ENCODE peak calls at places on chromosomes 5 and 9, in six cellular contexts. S is astrocyte of the spinal cord, I is lower lobe of right lung, E is breast epithelium, Q is heart right ventricle, Y is esophagus squamous epithelium. A is an unnamed sample.

GRCh38 chr5:79590395-79590999 is 21.7 kb upstream of the TENT2 start:
- DNase-seq in S (no peak), I (no peak), E (no peak), Q (no peak), Y (no peak), A (no peak)

GRCh38 chr9:87499455-87500015 is 1.9 kb downstream of the DAPK1 start:
- DNase-seq in S (no peak), I (no peak), E (no peak), Q (no peak), Y (no peak), A (no peak)

GRCh38 chr5:138819065-138819464 is 56.1 kb downstream of the LRRTM2 start:
- DNase-seq in S (no peak), I (no peak), E (no peak), Q (no peak), Y (no peak), A (no peak)

GRCh38 chr9:127035423-127035822 is 87.0 kb downstream of the ANGPTL2 start:
- DNase-seq in S (no peak), I (no peak), E (no peak), Q (peak; percentile 62), Y (no peak), A (no peak)

GRCh38 chr5:173781826-173782670 is 106.1 kb upstream of the CPEB4 start:
- DNase-seq in S (peak; percentile 91), I (peak; percentile 83), E (peak; percentile 71), Q (peak; percentile 73), Y (peak; percentile 32), A (no peak)

GRCh38 chr9:129307227-129307970 is 129.3 kb upstream of the IER5L start:
- DNase-seq in S (no peak), I (peak; percentile 4), E (no peak), Q (no peak), Y (no peak), A (no peak)

GRCh38 chr9:16509946-16510504 is 360.4 kb downstream of the BNC2 start:
- DNase-seq in S (peak; percentile 86), I (no peak), E (no peak), Q (no peak), Y (no peak), A (no peak)

GRCh38 chr9:21455320-21455719 is 15.1 kb downstream of the IFNA1 start:
- DNase-seq in S (peak; percentile 30), I (no peak), E (no peak), Q (no peak), Y (no peak), A (peak; percentile 0)

GRCh38 chr9:4829956-4830355 is 37.2 kb downstream of the RCL1 start:
- DNase-seq in S (peak; percentile 55), I (no peak), E (no peak), Q (no peak), Y (no peak), A (no peak)

GRCh38 chr9:94759937-94760336 is 33.4 kb downstream of the AOPEP start:
- DNase-seq in S (no peak), I (no peak), E (no peak), Q (no peak), Y (no peak), A (no peak)

GRCh38 chr5:374631-375335 is 53.3 kb downstream of the AHRR start:
- DNase-seq in S (no peak), I (no peak), E (no peak), Q (peak; percentile 2), Y (no peak), A (no peak)

GRCh38 chr5:1733369-1733768 is 66.3 kb downstream of the MRPL36 start:
- DNase-seq in S (no peak), I (no peak), E (no peak), Q (no peak), Y (no peak), A (no peak)

GRCh38 chr5:109907751-109908150 is 218.0 kb downstream of the MAN2A1 start:
- DNase-seq in S (peak; percentile 64), I (no peak), E (no peak), Q (no peak), Y (no peak), A (peak; percentile 35)

GRCh38 chr5:139132515-139132914 is 65.7 kb downstream of the SIL1 start:
- DNase-seq in S (no peak), I (no peak), E (no peak), Q (no peak), Y (no peak), A (no peak)

GRCh38 chr9:84950879-84951811 is 281.6 kb downstream of the NTRK2 start:
- DNase-seq in S (no peak), I (no peak), E (no peak), Q (no peak), Y (no peak), A (no peak)

GRCh38 chr9:133770076-133770777 is 32.1 kb upstream of the SARDH start:
- DNase-seq in S (no peak), I (peak; percentile 44), E (peak; percentile 27), Q (peak; percentile 3), Y (no peak), A (no peak)

GRCh38 chr9:87714819-87715218 is 11.1 kb upstream of the CTSL start:
- DNase-seq in S (peak; percentile 73), I (no peak), E (no peak), Q (peak; percentile 20), Y (no peak), A (no peak)

GRCh38 chr5:96157077-96157780 is 195.6 kb upstream of the ELL2 start:
- DNase-seq in S (no peak), I (no peak), E (no peak), Q (no peak), Y (no peak), A (no peak)

GRCh38 chr5:143331956-143332355 is 71.5 kb downstream of the NR3C1 start:
- DNase-seq in S (no peak), I (no peak), E (no peak), Q (no peak), Y (no peak), A (no peak)

GRCh38 chr5:39452846-39453245 is 28.1 kb upstream of the DAB2 start:
- DNase-seq in S (peak; percentile 56), I (no peak), E (no peak), Q (no peak), Y (no peak), A (peak; percentile 50)

GRCh38 chr9:36762958-36763357 is 190.3 kb downstream of the MELK start:
- DNase-seq in S (no peak), I (no peak), E (no peak), Q (no peak), Y (no peak), A (no peak)

GRCh38 chr9:114685951-114686350 is 4.0 kb upstream of the TEX48 start:
- DNase-seq in S (no peak), I (no peak), E (no peak), Q (no peak), Y (no peak), A (no peak)

GRCh38 chr5:149939572-149939971 is 5.0 kb downstream of the PDE6A start:
- DNase-seq in S (no peak), I (no peak), E (no peak), Q (no peak), Y (no peak), A (peak; percentile 70)

GRCh38 chr9:5949103-5949699 is 58.5 kb downstream of the MLANA start:
- DNase-seq in S (no peak), I (no peak), E (no peak), Q (no peak), Y (no peak), A (no peak)

GRCh38 chr5:167051369-167051768 is 1240.1 kb upstream of the WWC1 start:
- DNase-seq in S (no peak), I (no peak), E (no peak), Q (no peak), Y (no peak), A (no peak)

GRCh38 chr9:128940946-128941755 is 6.3 kb downstream of the DOLK start:
- DNase-seq in S (no peak), I (peak; percentile 4), E (no peak), Q (no peak), Y (no peak), A (no peak)

DNA sequence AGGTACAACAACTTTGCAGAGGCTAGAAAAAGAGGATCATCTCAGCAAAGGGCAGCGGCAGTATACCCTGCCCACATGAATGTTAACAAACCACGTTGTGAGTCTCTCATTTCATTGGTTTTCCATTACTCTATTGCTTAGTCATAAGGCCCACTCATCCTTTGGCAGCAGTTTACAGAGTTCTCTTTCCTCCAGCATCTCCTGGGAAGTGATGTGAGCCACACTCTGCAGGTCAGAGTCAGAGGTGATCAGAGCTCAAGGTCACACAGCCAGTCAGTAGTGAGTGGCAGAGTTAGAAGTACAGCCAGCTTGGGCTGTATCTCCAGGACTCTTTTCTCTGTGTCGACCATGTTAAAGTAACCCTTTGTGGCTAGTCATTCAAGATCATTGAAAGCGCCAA is 599.6 kb upstream of the GRAMD2B start:
- DNase-seq in S (peak; percentile 55), I (no peak), E (no peak), Q (no peak), Y (no peak), A (no peak)
- H3K4me3 ChIP-seq in S (no peak overlapping the region), I (no peak overlapping the region), E (no peak overlapping the region), Q (no peak overlapping the region), Y (no peak overlapping the region), A (no peak overlapping the region)

GRCh38 chr5:140868721-140869554 is at the start of gene PCDHA11:
- DNase-seq in S (no peak), I (no peak), E (no peak), Q (no peak), Y (no peak), A (no peak)
- TF ChIP-seq CTCF in S (no peak), I (peak; percentile 20), E (peak; percentile 15), Q (peak; percentile 41), Y (no peak), A (peak; percentile 25)

GRCh38 chr5:35229076-35230042 is 928 bp downstream of the PRLR start:
- DNase-seq in S (no peak), I (peak; percentile 46), E (no peak), Q (no peak), Y (no peak), A (no peak)
- H3K4me3 ChIP-seq in S (peak overlapping the region; percentile 13), I (peak overlapping the region; percentile 50), E (peak overlapping the region; percentile 65), Q (peak overlapping the region; percentile 49), Y (peak overlapping the region; percentile 41), A (peak overlapping the region; percentile 27)

DNA sequence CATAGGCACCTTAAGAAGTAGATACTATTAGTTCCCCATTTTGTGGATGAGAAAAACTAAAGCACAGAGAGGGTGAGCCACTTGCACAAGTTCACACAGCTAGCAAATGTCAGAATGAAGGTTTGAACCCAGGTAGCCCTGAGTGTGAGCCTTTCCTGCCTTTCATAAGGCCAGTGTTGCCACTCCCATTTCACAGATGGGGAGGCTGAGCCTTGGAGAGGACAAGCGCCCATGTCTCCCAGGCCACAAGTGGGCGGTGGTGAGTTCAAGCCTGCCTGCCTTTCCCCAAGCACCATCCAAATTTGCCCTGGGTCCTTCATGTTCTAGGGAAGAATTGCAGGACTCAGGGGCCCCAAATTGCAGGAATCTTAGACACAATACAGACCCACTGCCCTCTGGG is 50.6 kb downstream of the LHX2 start:
- DNase-seq in S (no peak), I (no peak), E (no peak), Q (no peak), Y (no peak), A (no peak)
- TF ChIP-seq CTCF in S (peak; percentile 10), I (no peak), E (no peak), Q (no peak), Y (no peak), A (peak; percentile 4)

GRCh38 chr5:135952683-135953082 is 2.1 kb downstream of the LECT2 start:
- DNase-seq in S (no peak), I (no peak), E (no peak), Q (no peak), Y (no peak), A (no peak)
- H3K4me3 ChIP-seq in S (no peak overlapping the region), I (no peak overlapping the region), E (no peak overlapping the region), Q (no peak overlapping the region), Y (no peak overlapping the region), A (no peak overlapping the region)

A was measured in retinal pigment epithelial cell.